ENCODE peak calls at places on chromosomes 7 and 10, in six cellular contexts. G is A549; C is fibroblast of the conjunctiva; S is dorsolateral prefrontal cortex; X is germinal center; R is stimulated activated CD8-positive, alpha-beta memory T cell treated with anti-CD3 and anti-CD28 coated beads, Interleukin-12 subunit alpha, Interleukin-12 subunit beta, amount 100 ng/mL, for 1 hour. B is an unnamed sample.

GRCh38 chr10:70672165-70672992 is at the start of gene ADAMTS14:
- DNase-seq in R (no peak), C (no peak), G (peak), S (peak), X (no peak), B (no peak)

GRCh38 chr7:22094413-22095304 is 149.0 kb upstream of the CDCA7L start:
- DNase-seq in R (no peak), G (no peak), C (no peak), S (no peak), X (no peak), B (no peak)

GRCh38 chr7:28958235-28958945 is at the start of gene TRIL:
- DNase-seq in X (peak), C (peak), R (no peak), S (peak), G (no peak), B (peak)

GRCh38 chr10:98536551-98536950 is 89.8 kb upstream of the HPS1 start:
- DNase-seq in G (peak), S (no peak), R (no peak), C (no peak), X (no peak), B (peak)

GRCh38 chr7:76296743-76297740 is 5.4 kb upstream of the HSPB1 start:
- DNase-seq in G (no peak), C (peak), S (no peak), R (no peak), X (no peak), B (peak)

GRCh38 chr7:44269417-44269816 is 56.0 kb downstream of the CAMK2B start:
- DNase-seq in R (no peak), C (no peak), X (no peak), G (no peak), S (no peak), B (no peak)

GRCh38 chr10:113454341-113455061 is 98.4 kb upstream of the HABP2 start:
- DNase-seq in G (peak), C (no peak), S (peak), X (peak), R (no peak), B (no peak)

GRCh38 chr7:135662373-135663114 is at the start of gene STMP1:
- DNase-seq in C (peak), G (peak), S (peak), X (peak), R (peak), B (peak)

GRCh38 chr7:26441640-26442277 is 150.1 kb downstream of the SNX10 start:
- DNase-seq in S (no peak), X (no peak), C (no peak), G (no peak), R (no peak), B (no peak)

GRCh38 chr10:35792301-35792700 is 150.2 kb upstream of the FZD8 start:
- DNase-seq in G (no peak), S (no peak), X (no peak), C (no peak), R (no peak), B (no peak)

GRCh38 chr7:78326870-78327269 is 528.3 kb downstream of the PHTF2 start:
- DNase-seq in G (no peak), R (no peak), C (no peak), X (no peak), S (peak), B (no peak)

GRCh38 chr10:71258046-71258445 is 45.7 kb downstream of the UNC5B start:
- DNase-seq in S (no peak), X (no peak), C (no peak), G (no peak), R (no peak), B (no peak)

GRCh38 chr10:133139561-133140065 is 20.4 kb upstream of the KNDC1 start:
- DNase-seq in C (no peak), G (no peak), R (no peak), X (no peak), S (peak), B (peak)

GRCh38 chr10:76106611-76107010 is 675.2 kb downstream of the LRMDA start:
- DNase-seq in X (no peak), C (no peak), R (no peak), S (no peak), G (no peak), B (no peak)

GRCh38 chr10:416091-416515 is 273.4 kb downstream of the DIP2C start:
- DNase-seq in S (no peak), C (no peak), G (no peak), R (no peak), X (no peak), B (no peak)

B was measured in breast epithelium.